ENCODE peak calls at places on chromosomes 7 and 10, in nine cellular contexts. One of them, this sample, is unnamed.

GRCh38 chr10:34094961-34095360 is 720.1 kb downstream of the PARD3 start:
- DNase-seq in HTR-8/SVneo: no peak
- DNase-seq in Caki2: no peak
- DNase-seq in naive thymus-derived CD4-positive, alpha-beta T cell: no peak
- DNase-seq in hypothalamus: no peak
- DNase-seq in neural crest cell: no peak
- DNase-seq in left ventricle myocardium inferior: no peak
- DNase-seq in T1000: no peak
- DNase-seq in sciatic nerve: no peak
- DNase-seq in this sample: no peak

GRCh38 chr10:97475936-97476594 is 22.2 kb downstream of the MMS19 start:
- DNase-seq in neural crest cell: no peak
- DNase-seq in naive thymus-derived CD4-positive, alpha-beta T cell: no peak
- DNase-seq in sciatic nerve: peak
- DNase-seq in Caki2: no peak
- DNase-seq in left ventricle myocardium inferior: no peak
- DNase-seq in HTR-8/SVneo: no peak
- DNase-seq in hypothalamus: no peak
- DNase-seq in T1000: no peak
- DNase-seq in this sample: no peak

GRCh38 chr7:38629621-38630020 is 1.6 kb downstream of the AMPH start:
- DNase-seq in naive thymus-derived CD4-positive, alpha-beta T cell: no peak
- DNase-seq in hypothalamus: no peak
- DNase-seq in T1000: no peak
- DNase-seq in HTR-8/SVneo: no peak
- DNase-seq in left ventricle myocardium inferior: no peak
- DNase-seq in Caki2: no peak
- DNase-seq in sciatic nerve: no peak
- DNase-seq in neural crest cell: no peak
- DNase-seq in this sample: no peak

GRCh38 chr7:128278366-128278765 is 37.3 kb downstream of the LEP start:
- DNase-seq in left ventricle myocardium inferior: no peak
- DNase-seq in T1000: no peak
- DNase-seq in Caki2: no peak
- DNase-seq in neural crest cell: no peak
- DNase-seq in sciatic nerve: no peak
- DNase-seq in HTR-8/SVneo: no peak
- DNase-seq in hypothalamus: no peak
- DNase-seq in naive thymus-derived CD4-positive, alpha-beta T cell: no peak
- DNase-seq in this sample: no peak

GRCh38 chr7:107147464-107148214 is 21.2 kb upstream of the HBP1 start:
- DNase-seq in sciatic nerve: no peak
- DNase-seq in HTR-8/SVneo: peak
- DNase-seq in neural crest cell: no peak
- DNase-seq in left ventricle myocardium inferior: no peak
- DNase-seq in hypothalamus: no peak
- DNase-seq in T1000: no peak
- DNase-seq in Caki2: peak
- DNase-seq in naive thymus-derived CD4-positive, alpha-beta T cell: no peak
- DNase-seq in this sample: no peak

GRCh38 chr7:36614954-36615353 is 109.3 kb downstream of the AOAH start:
- DNase-seq in HTR-8/SVneo: no peak
- DNase-seq in sciatic nerve: no peak
- DNase-seq in hypothalamus: no peak
- DNase-seq in naive thymus-derived CD4-positive, alpha-beta T cell: no peak
- DNase-seq in Caki2: no peak
- DNase-seq in neural crest cell: no peak
- DNase-seq in left ventricle myocardium inferior: no peak
- DNase-seq in T1000: no peak
- DNase-seq in this sample: no peak

GRCh38 chr7:143305423-143306070 is 10.4 kb upstream of the CLCN1 start:
- DNase-seq in HTR-8/SVneo: peak
- DNase-seq in naive thymus-derived CD4-positive, alpha-beta T cell: peak
- DNase-seq in hypothalamus: no peak
- DNase-seq in T1000: no peak
- DNase-seq in Caki2: peak
- DNase-seq in neural crest cell: peak
- DNase-seq in left ventricle myocardium inferior: peak
- DNase-seq in sciatic nerve: peak
- DNase-seq in this sample: peak

GRCh38 chr7:50865450-50865849 is 82.8 kb upstream of the GRB10 start:
- DNase-seq in T1000: no peak
- DNase-seq in sciatic nerve: no peak
- DNase-seq in neural crest cell: no peak
- DNase-seq in left ventricle myocardium inferior: no peak
- DNase-seq in naive thymus-derived CD4-positive, alpha-beta T cell: no peak
- DNase-seq in Caki2: no peak
- DNase-seq in hypothalamus: no peak
- DNase-seq in HTR-8/SVneo: no peak
- DNase-seq in this sample: no peak

GRCh38 chr10:7756360-7756992 is 31.3 kb downstream of the KIN start:
- DNase-seq in left ventricle myocardium inferior: no peak
- DNase-seq in hypothalamus: no peak
- DNase-seq in Caki2: peak
- DNase-seq in neural crest cell: no peak
- DNase-seq in naive thymus-derived CD4-positive, alpha-beta T cell: no peak
- DNase-seq in sciatic nerve: no peak
- DNase-seq in HTR-8/SVneo: peak
- DNase-seq in T1000: no peak
- DNase-seq in this sample: peak

GRCh38 chr10:7494034-7494433 is 83.2 kb upstream of the SFMBT2 start:
- DNase-seq in neural crest cell: no peak
- DNase-seq in HTR-8/SVneo: no peak
- DNase-seq in left ventricle myocardium inferior: no peak
- DNase-seq in naive thymus-derived CD4-positive, alpha-beta T cell: no peak
- DNase-seq in T1000: no peak
- DNase-seq in hypothalamus: no peak
- DNase-seq in sciatic nerve: no peak
- DNase-seq in Caki2: no peak
- DNase-seq in this sample: peak

GRCh38 chr10:68340358-68341080 is 7.8 kb upstream of the PBLD start:
- DNase-seq in Caki2: no peak
- DNase-seq in naive thymus-derived CD4-positive, alpha-beta T cell: no peak
- DNase-seq in HTR-8/SVneo: no peak
- DNase-seq in T1000: no peak
- DNase-seq in neural crest cell: no peak
- DNase-seq in hypothalamus: no peak
- DNase-seq in sciatic nerve: no peak
- DNase-seq in left ventricle myocardium inferior: no peak
- DNase-seq in this sample: no peak

GRCh38 chr10:110762109-110762848 is 109.4 kb upstream of the PDCD4 start:
- DNase-seq in HTR-8/SVneo: no peak
- DNase-seq in neural crest cell: no peak
- DNase-seq in hypothalamus: no peak
- DNase-seq in naive thymus-derived CD4-positive, alpha-beta T cell: no peak
- DNase-seq in Caki2: no peak
- DNase-seq in left ventricle myocardium inferior: no peak
- DNase-seq in sciatic nerve: no peak
- DNase-seq in T1000: no peak
- DNase-seq in this sample: no peak

GRCh38 chr7:32879460-32879859 is 12.1 kb downstream of the KBTBD2 start:
- DNase-seq in Caki2: peak
- DNase-seq in HTR-8/SVneo: no peak
- DNase-seq in left ventricle myocardium inferior: no peak
- DNase-seq in sciatic nerve: no peak
- DNase-seq in T1000: no peak
- DNase-seq in hypothalamus: no peak
- DNase-seq in naive thymus-derived CD4-positive, alpha-beta T cell: no peak
- DNase-seq in neural crest cell: no peak
- DNase-seq in this sample: no peak

This sample was measured in T47D.